ENCODE peak calls at places on chromosomes 16 and 17, in six cellular contexts. F is neural progenitor cell; S is IMR-90; E is CD4-positive, CD25-positive, alpha-beta regulatory T cell; L is tibial artery; G is PC-3. K is an unnamed sample. For H3K36me3 and H3K4me1, the result is how much of the 10 kb centered on the place peaks cover.

GRCh38 chr17:55731586-55732250 is 9.1 kb upstream of the TMEM100 start:
- DNase-seq in G (no peak), F (peak), L (peak), S (peak), E (no peak), K (no peak)

GRCh38 chr17:82226809-82227628 is 1.8 kb upstream of the SLC16A3 start:
- DNase-seq in L (no peak), E (no peak), F (no peak), S (no peak), G (no peak), K (no peak)

GRCh38 chr17:56297142-56297541 is 143.9 kb downstream of the ANKFN1 start:
- DNase-seq in G (no peak), L (no peak), S (peak), E (no peak), F (no peak), K (peak)

GRCh38 chr16:73737637-73738036 is 559.0 kb upstream of the PSMD7 start:
- DNase-seq in L (no peak), G (no peak), S (no peak), E (no peak), F (no peak), K (no peak)

GRCh38 chr16:29784157-29784556 is 6.1 kb downstream of the ZG16 start:
- DNase-seq in L (no peak), F (no peak), G (peak), E (no peak), S (no peak), K (no peak)

GRCh38 chr17:57009737-57010445 is 32.0 kb downstream of the SCPEP1 start:
- DNase-seq in F (peak), S (peak), L (peak), E (peak), G (peak), K (no peak)

GRCh38 chr16:83433201-83433600 is 374.6 kb upstream of the HSBP1 start:
- DNase-seq in F (no peak), L (no peak), E (no peak), S (no peak), G (no peak), K (no peak)

GRCh38 chr16:25063865-25064264 is 47.7 kb upstream of the LCMT1 start:
- DNase-seq in F (no peak), E (no peak), S (peak), L (no peak), G (no peak), K (peak)

GRCh38 chr17:44079877-44080821 is 9.6 kb downstream of the G6PC3 start:
- DNase-seq in E (no peak), L (no peak), S (no peak), G (no peak), F (no peak), K (no peak)
- H3K36me3 ChIP-seq in E (under half), L (half or more), S (half or more), G (under half), F (under half), K (half or more)

GRCh38 chr16:89354325-89354724 is 136.0 kb downstream of the ANKRD11 start:
- DNase-seq in S (no peak), E (no peak), L (no peak), F (no peak), G (no peak), K (no peak)
- H3K4me1 ChIP-seq in S (under half), E (half or more), L (under half), F (under half), G (under half), K (under half)

DNA sequence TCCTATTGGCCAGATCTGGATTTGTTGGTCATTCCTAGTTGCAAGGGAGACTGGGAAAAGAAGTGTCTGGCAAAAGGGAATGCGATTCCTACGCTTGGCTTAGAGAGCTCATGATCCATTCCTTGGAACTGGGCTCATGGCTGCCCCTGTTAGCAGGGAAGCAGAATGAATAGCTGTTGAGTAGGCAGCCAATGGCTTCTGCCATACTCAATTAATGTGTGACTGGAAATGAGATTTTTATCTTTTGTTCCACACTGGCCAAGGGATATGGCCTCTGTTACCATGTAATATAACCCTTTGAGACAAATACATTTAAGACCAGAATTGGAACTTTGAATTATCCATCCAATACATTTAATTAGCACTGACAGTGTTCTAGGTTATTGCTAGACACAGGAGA is 31.0 kb downstream of the FTO start:
- DNase-seq in S (no peak), G (no peak), E (no peak), F (no peak), L (no peak), K (no peak)
- H3K36me3 ChIP-seq in S (under half), G (under half), E (under half), F (under half), L (under half), K (under half)

GRCh38 chr16:2044541-2044940 is 3.1 kb downstream of the NTHL1 start:
- DNase-seq in F (no peak), S (no peak), G (no peak), E (no peak), L (no peak), K (no peak)

GRCh38 chr16:2047330-2048115 is at the start of the genes NTHL1 and TSC2:
- DNase-seq in S (peak), L (peak), F (peak), E (peak), G (peak), K (peak)

GRCh38 chr16:2046125-2046888 is 1.3 kb downstream of the NTHL1 start:
- DNase-seq in F (no peak), G (no peak), E (no peak), L (no peak), S (no peak), K (no peak)

GRCh38 chr16:2048116-2048543 is 345 bp downstream of the TSC2 start:
- DNase-seq in L (no peak), F (peak), S (no peak), G (no peak), E (no peak), K (peak)

GRCh38 chr16:2046889-2047329 is 725 bp downstream of the NTHL1 start:
- DNase-seq in F (peak), E (no peak), L (no peak), S (no peak), G (no peak), K (no peak)
- H3K4me1 ChIP-seq in F (under half), E (under half), L (under half), S (under half), G (under half), K (under half)

GRCh38 chr16:87702325-87702811 is 63.4 kb downstream of the KLHDC4 start:
- DNase-seq in L (no peak), S (peak), G (no peak), E (peak), F (peak), K (no peak)
- H3K36me3 ChIP-seq in L (half or more), S (under half), G (under half), E (under half), F (under half), K (under half)

GRCh38 chr17:78735832-78736525 is 46.1 kb downstream of the CYTH1 start:
- DNase-seq in E (peak), S (no peak), L (no peak), F (no peak), G (peak), K (no peak)
- H3K4me1 ChIP-seq in E (half or more), S (under half), L (under half), F (under half), G (under half), K (under half)

GRCh38 chr17:32152130-32152529 is 9.8 kb downstream of the RHOT1 start:
- DNase-seq in E (no peak), S (no peak), L (peak), F (no peak), G (no peak), K (no peak)

GRCh38 chr17:32156656-32157055 is 14.4 kb downstream of the RHOT1 start:
- DNase-seq in L (no peak), E (no peak), F (no peak), S (no peak), G (no peak), K (no peak)

GRCh38 chr17:32157225-32157624 is 14.9 kb downstream of the RHOT1 start:
- DNase-seq in G (peak), S (peak), L (no peak), E (no peak), F (no peak), K (no peak)

GRCh38 chr17:32158870-32159585 is 16.7 kb downstream of the RHOT1 start:
- DNase-seq in S (no peak), G (no peak), E (no peak), F (no peak), L (no peak), K (no peak)

DNA sequence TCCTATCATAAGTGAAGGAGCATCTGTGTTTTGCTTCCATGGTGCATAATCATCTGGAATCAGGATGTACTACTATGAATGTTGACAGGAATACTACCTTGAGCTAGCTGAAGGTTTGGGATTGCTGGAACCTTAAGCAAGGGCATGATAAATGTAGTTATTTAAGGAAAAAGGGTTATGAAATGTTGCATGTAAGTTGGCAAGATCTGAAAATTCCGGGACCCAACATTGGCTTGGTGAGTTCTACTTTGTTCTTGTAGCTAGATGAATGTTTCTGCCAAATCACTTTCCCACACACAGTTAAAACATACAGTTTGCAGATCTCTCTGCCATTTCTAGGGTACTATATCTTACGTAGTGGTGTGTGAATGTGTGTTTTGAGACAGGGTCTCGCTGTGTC is 13.6 kb downstream of the RHOT1 start:
- DNase-seq in S (no peak), F (no peak), L (no peak), E (no peak), G (no peak), K (no peak)
- H3K36me3 ChIP-seq in S (under half), F (under half), L (under half), E (under half), G (under half), K (under half)

K was measured in SJSA1.